ENCODE peak calls at places on chromosomes 3 and 15, in four cellular contexts. L, T, W and M are unnamed samples.

GRCh38 chr15:66775127-66776105 is 73.4 kb downstream of the SMAD6 start:
- DNase-seq in T (no peak), L (no peak), W (peak), M (no peak)

GRCh38 chr15:71167445-71168162 is 52.3 kb downstream of the THSD4 start:
- DNase-seq in W (no peak), L (no peak), T (no peak), M (no peak)

GRCh38 chr3:126025116-126025729 is 56.2 kb downstream of the ROPN1B start:
- DNase-seq in W (no peak), T (no peak), L (no peak), M (no peak)

GRCh38 chr15:50143255-50143860 is 24.3 kb upstream of the ATP8B4 start:
- DNase-seq in W (no peak), T (no peak), L (no peak), M (no peak)

GRCh38 chr3:101195951-101196713 is 124.2 kb downstream of the IMPG2 start:
- DNase-seq in L (peak), W (no peak), T (peak), M (peak)

GRCh38 chr15:65646486-65646885 is 24.7 kb downstream of the SLC24A1 start:
- DNase-seq in L (peak), T (no peak), W (no peak), M (peak)

GRCh38 chr15:74301583-74302374 is 65.7 kb downstream of the CCDC33 start:
- DNase-seq in T (no peak), W (no peak), L (no peak), M (no peak)

GRCh38 chr3:195762249-195762585 is 41.4 kb downstream of the MUC20 start:
- DNase-seq in L (no peak), W (no peak), T (no peak), M (no peak)

GRCh38 chr15:69794643-69795461 is 302.9 kb downstream of the TLE3 start:
- DNase-seq in W (peak), T (no peak), L (peak), M (peak)

GRCh38 chr3:149199474-149199873 is 22.2 kb downstream of the CP start:
- DNase-seq in T (no peak), L (peak), W (no peak), M (peak)

GRCh38 chr15:73700041-73700842 is 16.1 kb downstream of the CD276 start:
- DNase-seq in L (peak), W (peak), T (peak), M (peak)

GRCh38 chr3:187808466-187809291 is 63.4 kb upstream of the BCL6 start:
- DNase-seq in L (no peak), W (no peak), T (peak), M (no peak)

GRCh38 chr3:171028025-171028778 is 1.7 kb upstream of the SLC2A2 start:
- DNase-seq in T (peak), L (peak), W (peak), M (peak)

GRCh38 chr15:75862796-75863195 is 19.5 kb downstream of the UBE2Q2 start:
- DNase-seq in W (no peak), T (no peak), L (no peak), M (no peak)
- TF ChIP-seq CTCF in W (no peak), T (no peak), L (no peak), M (no peak)

GRCh38 chr15:96342143-96342466 is 11.6 kb downstream of the NR2F2 start:
- DNase-seq in L (no peak), T (no peak), W (no peak), M (no peak)
- H3K4me3 ChIP-seq in L (peak), T (no peak), W (peak), M (peak)

DNA sequence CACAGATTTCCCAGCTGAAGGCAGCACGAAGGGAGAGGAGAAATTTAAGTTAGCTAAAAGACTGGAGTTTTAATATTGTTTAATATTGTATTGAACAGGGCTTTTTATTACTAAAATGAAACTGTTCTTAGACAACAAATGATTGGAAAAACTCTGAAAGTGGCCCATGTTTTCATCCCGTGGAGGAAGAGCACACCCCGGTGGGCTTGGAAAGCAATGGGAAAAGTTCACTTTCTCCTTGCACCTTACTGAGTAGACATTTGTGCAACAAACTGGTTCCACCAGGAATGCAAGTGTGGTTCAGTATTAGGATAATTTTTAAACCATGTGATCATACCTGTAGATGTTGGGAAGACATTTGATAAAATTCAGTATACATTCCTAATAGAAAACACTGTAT is 8.2 kb upstream of the ESYT3 start:
- DNase-seq in L (peak), W (no peak), T (no peak), M (peak)
- TF ChIP-seq CTCF in L (peak), W (no peak), T (peak), M (peak)

GRCh38 chr3:86978111-86978528 is 12.8 kb downstream of the VGLL3 start:
- DNase-seq in L (peak), T (no peak), W (peak), M (peak)
- H3K4me3 ChIP-seq in L (no peak), T (no peak), W (no peak), M (no peak)

GRCh38 chr3:99794485-99794884 is 23.2 kb upstream of the CMSS1 start:
- DNase-seq in L (no peak), T (no peak), W (no peak), M (no peak)
- TF ChIP-seq CTCF in L (no peak), T (no peak), W (no peak), M (no peak)

GRCh38 chr3:14432996-14433572 is 30.7 kb downstream of the SLC6A6 start:
- DNase-seq in W (no peak), T (no peak), L (no peak), M (no peak)
- H3K4me3 ChIP-seq in W (no peak), T (no peak), L (no peak), M (no peak)

GRCh38 chr3:142846779-142847577 is 41.9 kb downstream of the PCOLCE2 start:
- DNase-seq in L (no peak), T (no peak), W (no peak), M (peak)

GRCh38 chr3:142849148-142849547 is 39.7 kb downstream of the PCOLCE2 start:
- DNase-seq in L (no peak), W (no peak), T (no peak), M (no peak)

GRCh38 chr3:142844339-142844977 is 44.4 kb downstream of the PCOLCE2 start:
- DNase-seq in L (peak), T (peak), W (no peak), M (peak)
- TF ChIP-seq CTCF in L (peak), T (peak), W (no peak), M (peak)

GRCh38 chr3:23653647-23654525 is 151.9 kb upstream of the UBE2E1 start:
- DNase-seq in L (no peak), T (no peak), W (no peak), M (no peak)

GRCh38 chr3:23655749-23656148 is 150.0 kb upstream of the UBE2E1 start:
- DNase-seq in L (no peak), T (no peak), W (no peak), M (no peak)

GRCh38 chr3:23656821-23657220 is 148.9 kb upstream of the UBE2E1 start:
- DNase-seq in W (no peak), L (no peak), T (no peak), M (no peak)

GRCh38 chr3:23656199-23656598 is 149.6 kb upstream of the UBE2E1 start:
- DNase-seq in W (no peak), L (no peak), T (no peak), M (no peak)

DNA sequence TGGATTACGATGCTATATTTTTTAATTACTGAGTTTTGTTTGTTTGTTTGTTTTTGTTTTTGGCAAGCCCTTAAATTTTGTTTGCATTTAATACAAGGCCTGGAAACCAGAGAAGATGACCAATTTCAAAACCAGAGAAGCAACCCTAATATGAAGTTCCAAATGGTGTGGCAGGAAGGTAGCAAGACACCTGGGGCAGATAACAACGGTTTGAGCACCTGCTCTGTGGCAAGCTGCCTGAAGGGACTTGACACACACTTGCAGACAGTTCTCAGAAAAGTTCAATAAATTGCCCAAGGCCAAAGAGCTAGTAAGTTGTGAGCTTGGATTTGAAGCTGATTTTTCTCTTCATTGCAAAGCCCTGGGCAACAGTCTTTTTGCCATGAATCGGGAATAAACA is 151.2 kb upstream of the UBE2E1 start:
- DNase-seq in W (no peak), L (no peak), T (no peak), M (no peak)
- H3K4me3 ChIP-seq in W (no peak), L (no peak), T (no peak), M (no peak)

DNA sequence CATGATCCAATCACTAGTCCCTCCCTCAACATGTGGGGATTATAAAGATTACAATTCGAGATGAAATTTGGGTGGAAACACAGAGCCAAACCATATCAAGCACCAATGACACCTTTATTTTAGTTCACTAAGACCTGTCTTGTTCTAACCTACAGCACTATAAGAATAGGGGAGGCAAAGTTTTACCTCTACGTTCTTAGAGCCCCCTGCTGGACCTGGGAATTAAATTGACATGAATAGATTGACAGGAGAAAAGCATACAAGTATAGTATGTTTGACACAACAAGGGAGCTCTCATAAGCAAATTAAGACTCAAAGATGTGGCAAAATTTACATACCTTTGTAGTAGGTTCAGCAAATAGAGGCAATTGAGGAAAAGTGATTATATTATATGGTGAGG is 974.4 kb upstream of the ALCAM start:
- DNase-seq in T (no peak), W (no peak), L (no peak), M (no peak)
- TF ChIP-seq CTCF in T (no peak), W (no peak), L (no peak), M (no peak)

GRCh38 chr3:47890832-47891620 is 88.1 kb downstream of the DHX30 start:
- DNase-seq in L (no peak), T (no peak), W (peak), M (no peak)
- H3K4me3 ChIP-seq in L (no peak), T (no peak), W (no peak), M (no peak)